ENCODE peak calls at places on chromosome 16, in ten cellular contexts. One of them, this sample, is unnamed.

GRCh38 chr16:65106792-65107191 is 15.1 kb downstream of the CDH11 start:
- DNase-seq in GM10248: no peak
- DNase-seq in activated B cell treated with CpG ODN at 0.5 μM for 24 hours: no peak
- DNase-seq in T-helper 1 cell: no peak
- DNase-seq in GM12865: no peak
- DNase-seq in sciatic nerve: no peak
- DNase-seq in DMS79: no peak
- DNase-seq in NCI-H82: no peak
- DNase-seq in Peyer's patch: no peak
- DNase-seq in NCI-H446: no peak
- DNase-seq in this sample: no peak

GRCh38 chr16:49473131-49473530 is 99.5 kb downstream of the C16orf78 start:
- DNase-seq in sciatic nerve: peak; percentile 26
- DNase-seq in GM12865: no peak
- DNase-seq in T-helper 1 cell: no peak
- DNase-seq in NCI-H446: no peak
- DNase-seq in Peyer's patch: peak; percentile 36
- DNase-seq in NCI-H82: peak; percentile 24
- DNase-seq in GM10248: no peak
- DNase-seq in activated B cell treated with CpG ODN at 0.5 μM for 24 hours: no peak
- DNase-seq in DMS79: no peak
- DNase-seq in this sample: no peak

GRCh38 chr16:3999479-3999868 is 116.8 kb downstream of the ADCY9 start:
- DNase-seq in DMS79: no peak
- DNase-seq in activated B cell treated with CpG ODN at 0.5 μM for 24 hours: no peak
- DNase-seq in sciatic nerve: no peak
- DNase-seq in NCI-H82: peak; percentile 80
- DNase-seq in GM12865: no peak
- DNase-seq in NCI-H446: peak; percentile 42
- DNase-seq in T-helper 1 cell: no peak
- DNase-seq in GM10248: no peak
- DNase-seq in Peyer's patch: no peak
- DNase-seq in this sample: no peak

GRCh38 chr16:1584926-1585487 is 26.9 kb downstream of the IFT140 start:
- DNase-seq in GM12865: no peak
- DNase-seq in GM10248: no peak
- DNase-seq in DMS79: no peak
- DNase-seq in sciatic nerve: no peak
- DNase-seq in NCI-H446: no peak
- DNase-seq in activated B cell treated with CpG ODN at 0.5 μM for 24 hours: no peak
- DNase-seq in NCI-H82: no peak
- DNase-seq in T-helper 1 cell: no peak
- DNase-seq in Peyer's patch: no peak
- DNase-seq in this sample: no peak

GRCh38 chr16:73228649-73229048 is 180.7 kb upstream of the ZFHX3 start:
- DNase-seq in T-helper 1 cell: no peak
- DNase-seq in NCI-H446: no peak
- DNase-seq in activated B cell treated with CpG ODN at 0.5 μM for 24 hours: no peak
- DNase-seq in DMS79: no peak
- DNase-seq in sciatic nerve: no peak
- DNase-seq in GM10248: no peak
- DNase-seq in NCI-H82: no peak
- DNase-seq in GM12865: no peak
- DNase-seq in Peyer's patch: no peak
- DNase-seq in this sample: no peak

GRCh38 chr16:2039286-2040030 is 8.2 kb downstream of the NTHL1 start:
- DNase-seq in sciatic nerve: no peak
- DNase-seq in activated B cell treated with CpG ODN at 0.5 μM for 24 hours: no peak
- DNase-seq in NCI-H82: no peak
- DNase-seq in GM12865: no peak
- DNase-seq in DMS79: no peak
- DNase-seq in Peyer's patch: peak; percentile 71
- DNase-seq in T-helper 1 cell: no peak
- DNase-seq in GM10248: no peak
- DNase-seq in NCI-H446: no peak
- DNase-seq in this sample: no peak

GRCh38 chr16:67445913-67446907 is 15.3 kb downstream of the HSD11B2 start:
- DNase-seq in DMS79: no peak
- DNase-seq in activated B cell treated with CpG ODN at 0.5 μM for 24 hours: no peak
- DNase-seq in GM12865: no peak
- DNase-seq in T-helper 1 cell: no peak
- DNase-seq in NCI-H446: no peak
- DNase-seq in Peyer's patch: peak; percentile 81
- DNase-seq in NCI-H82: no peak
- DNase-seq in sciatic nerve: no peak
- DNase-seq in GM10248: no peak
- DNase-seq in this sample: no peak

GRCh38 chr16:9072806-9073341 is 18.6 kb upstream of the HAPSTR1 start:
- DNase-seq in Peyer's patch: no peak
- DNase-seq in activated B cell treated with CpG ODN at 0.5 μM for 24 hours: no peak
- DNase-seq in GM12865: peak; percentile 77
- DNase-seq in sciatic nerve: no peak
- DNase-seq in DMS79: peak; percentile 21
- DNase-seq in NCI-H82: no peak
- DNase-seq in NCI-H446: no peak
- DNase-seq in GM10248: no peak
- DNase-seq in T-helper 1 cell: no peak
- DNase-seq in this sample: peak; percentile 84

GRCh38 chr16:69490707-69491324 is 66.4 kb downstream of the CYB5B start:
- DNase-seq in sciatic nerve: no peak
- DNase-seq in activated B cell treated with CpG ODN at 0.5 μM for 24 hours: no peak
- DNase-seq in NCI-H446: no peak
- DNase-seq in DMS79: peak; percentile 8
- DNase-seq in GM10248: no peak
- DNase-seq in T-helper 1 cell: no peak
- DNase-seq in NCI-H82: no peak
- DNase-seq in GM12865: no peak
- DNase-seq in Peyer's patch: no peak
- DNase-seq in this sample: no peak

GRCh38 chr16:57863434-57864160 is 61.3 kb upstream of the KIFC3 start:
- DNase-seq in activated B cell treated with CpG ODN at 0.5 μM for 24 hours: no peak
- DNase-seq in GM10248: no peak
- DNase-seq in T-helper 1 cell: no peak
- DNase-seq in NCI-H82: peak; percentile 65
- DNase-seq in sciatic nerve: peak; percentile 74
- DNase-seq in DMS79: peak; percentile 10
- DNase-seq in Peyer's patch: peak; percentile 56
- DNase-seq in NCI-H446: peak; percentile 32
- DNase-seq in GM12865: no peak
- DNase-seq in this sample: no peak

GRCh38 chr16:66408181-66409048 is 18.7 kb upstream of the BEAN1 start:
- DNase-seq in T-helper 1 cell: no peak
- DNase-seq in NCI-H446: no peak
- DNase-seq in GM12865: no peak
- DNase-seq in GM10248: no peak
- DNase-seq in DMS79: no peak
- DNase-seq in NCI-H82: no peak
- DNase-seq in sciatic nerve: no peak
- DNase-seq in activated B cell treated with CpG ODN at 0.5 μM for 24 hours: no peak
- DNase-seq in Peyer's patch: no peak
- DNase-seq in this sample: no peak

GRCh38 chr16:66494916-66495315 is 55.0 kb downstream of the TK2 start:
- DNase-seq in NCI-H82: no peak
- DNase-seq in T-helper 1 cell: no peak
- DNase-seq in NCI-H446: no peak
- DNase-seq in GM12865: no peak
- DNase-seq in GM10248: no peak
- DNase-seq in sciatic nerve: no peak
- DNase-seq in Peyer's patch: no peak
- DNase-seq in activated B cell treated with CpG ODN at 0.5 μM for 24 hours: no peak
- DNase-seq in DMS79: no peak
- DNase-seq in this sample: no peak

GRCh38 chr16:28607116-28607623 is 2.7 kb downstream of the SULT1A1 start:
- DNase-seq in T-helper 1 cell: no peak
- DNase-seq in activated B cell treated with CpG ODN at 0.5 μM for 24 hours: no peak
- DNase-seq in NCI-H446: no peak
- DNase-seq in NCI-H82: no peak
- DNase-seq in Peyer's patch: no peak
- DNase-seq in DMS79: no peak
- DNase-seq in sciatic nerve: no peak
- DNase-seq in GM12865: no peak
- DNase-seq in GM10248: no peak
- DNase-seq in this sample: no peak

GRCh38 chr16:70267516-70267915 is 15.8 kb upstream of the EXOSC6 start:
- DNase-seq in NCI-H82: peak; percentile 71
- DNase-seq in activated B cell treated with CpG ODN at 0.5 μM for 24 hours: no peak
- DNase-seq in sciatic nerve: peak; percentile 55
- DNase-seq in Peyer's patch: peak; percentile 63
- DNase-seq in GM10248: no peak
- DNase-seq in DMS79: no peak
- DNase-seq in NCI-H446: peak; percentile 24
- DNase-seq in GM12865: peak; percentile 46
- DNase-seq in T-helper 1 cell: no peak
- DNase-seq in this sample: peak; percentile 63

GRCh38 chr16:9159839-9160550 is 68.6 kb downstream of the HAPSTR1 start:
- DNase-seq in T-helper 1 cell: no peak
- DNase-seq in GM12865: peak; percentile 63
- DNase-seq in GM10248: peak; percentile 61
- DNase-seq in NCI-H82: peak; percentile 88
- DNase-seq in DMS79: peak; percentile 53
- DNase-seq in NCI-H446: peak; percentile 16
- DNase-seq in sciatic nerve: peak; percentile 68
- DNase-seq in Peyer's patch: peak; percentile 83
- DNase-seq in activated B cell treated with CpG ODN at 0.5 μM for 24 hours: no peak
- DNase-seq in this sample: peak; percentile 78

GRCh38 chr16:679808-680624 is at the start of gene STUB1:
- DNase-seq in DMS79: no peak
- DNase-seq in GM12865: peak; percentile 91
- DNase-seq in NCI-H82: peak; percentile 96
- DNase-seq in NCI-H446: peak; percentile 92
- DNase-seq in T-helper 1 cell: peak; percentile 86
- DNase-seq in Peyer's patch: peak; percentile 97
- DNase-seq in sciatic nerve: peak; percentile 95
- DNase-seq in GM10248: peak; percentile 88
- DNase-seq in activated B cell treated with CpG ODN at 0.5 μM for 24 hours: peak; percentile 88
- DNase-seq in this sample: peak; percentile 90

GRCh38 chr16:85444879-85445778 is 168.0 kb upstream of the GSE1 start:
- DNase-seq in NCI-H446: peak; percentile 93
- DNase-seq in DMS79: peak; percentile 84
- DNase-seq in Peyer's patch: no peak
- DNase-seq in activated B cell treated with CpG ODN at 0.5 μM for 24 hours: no peak
- DNase-seq in GM10248: no peak
- DNase-seq in T-helper 1 cell: no peak
- DNase-seq in GM12865: no peak
- DNase-seq in NCI-H82: peak; percentile 98
- DNase-seq in sciatic nerve: no peak
- DNase-seq in this sample: peak; percentile 85

GRCh38 chr16:79632289-79632688 is 31.8 kb upstream of the MAF start:
- DNase-seq in NCI-H446: no peak
- DNase-seq in GM12865: peak; percentile 2
- DNase-seq in sciatic nerve: no peak
- DNase-seq in T-helper 1 cell: no peak
- DNase-seq in DMS79: no peak
- DNase-seq in NCI-H82: no peak
- DNase-seq in GM10248: no peak
- DNase-seq in Peyer's patch: no peak
- DNase-seq in activated B cell treated with CpG ODN at 0.5 μM for 24 hours: no peak
- DNase-seq in this sample: no peak

GRCh38 chr16:28192811-28193529 is 18.8 kb downstream of the XPO6 start:
- DNase-seq in T-helper 1 cell: peak; percentile 70
- DNase-seq in sciatic nerve: no peak
- DNase-seq in GM10248: peak; percentile 74
- DNase-seq in DMS79: no peak
- DNase-seq in activated B cell treated with CpG ODN at 0.5 μM for 24 hours: peak; percentile 51
- DNase-seq in NCI-H82: no peak
- DNase-seq in Peyer's patch: no peak
- DNase-seq in GM12865: peak; percentile 85
- DNase-seq in NCI-H446: no peak
- DNase-seq in this sample: peak; percentile 73

GRCh38 chr16:19252904-19253303 is 32.6 kb upstream of the CLEC19A start:
- DNase-seq in activated B cell treated with CpG ODN at 0.5 μM for 24 hours: no peak
- DNase-seq in GM12865: no peak
- DNase-seq in sciatic nerve: no peak
- DNase-seq in T-helper 1 cell: no peak
- DNase-seq in GM10248: no peak
- DNase-seq in NCI-H82: no peak
- DNase-seq in NCI-H446: no peak
- DNase-seq in Peyer's patch: no peak
- DNase-seq in DMS79: no peak
- DNase-seq in this sample: peak; percentile 8

GRCh38 chr16:54484700-54485099 is 198.1 kb upstream of the IRX3 start:
- DNase-seq in sciatic nerve: no peak
- DNase-seq in GM10248: no peak
- DNase-seq in NCI-H446: no peak
- DNase-seq in activated B cell treated with CpG ODN at 0.5 μM for 24 hours: no peak
- DNase-seq in DMS79: no peak
- DNase-seq in GM12865: no peak
- DNase-seq in Peyer's patch: no peak
- DNase-seq in T-helper 1 cell: no peak
- DNase-seq in NCI-H82: no peak
- DNase-seq in this sample: no peak

GRCh38 chr16:56282455-56282854 is 91.2 kb downstream of the GNAO1 start:
- DNase-seq in GM12865: no peak
- DNase-seq in activated B cell treated with CpG ODN at 0.5 μM for 24 hours: no peak
- DNase-seq in DMS79: no peak
- DNase-seq in NCI-H82: no peak
- DNase-seq in T-helper 1 cell: no peak
- DNase-seq in sciatic nerve: no peak
- DNase-seq in GM10248: no peak
- DNase-seq in Peyer's patch: no peak
- DNase-seq in NCI-H446: no peak
- DNase-seq in this sample: peak; percentile 9

GRCh38 chr16:83068686-83069085 is 441.9 kb downstream of the CDH13 start:
- DNase-seq in GM12865: no peak
- DNase-seq in T-helper 1 cell: no peak
- DNase-seq in GM10248: no peak
- DNase-seq in NCI-H82: no peak
- DNase-seq in sciatic nerve: no peak
- DNase-seq in activated B cell treated with CpG ODN at 0.5 μM for 24 hours: no peak
- DNase-seq in NCI-H446: no peak
- DNase-seq in Peyer's patch: no peak
- DNase-seq in DMS79: no peak
- DNase-seq in this sample: no peak

GRCh38 chr16:80346160-80346632 is 194.6 kb upstream of the DYNLRB2 start:
- DNase-seq in Peyer's patch: no peak
- DNase-seq in GM10248: no peak
- DNase-seq in T-helper 1 cell: no peak
- DNase-seq in sciatic nerve: no peak
- DNase-seq in activated B cell treated with CpG ODN at 0.5 μM for 24 hours: no peak
- DNase-seq in NCI-H446: no peak
- DNase-seq in NCI-H82: no peak
- DNase-seq in DMS79: no peak
- DNase-seq in GM12865: peak; percentile 73
- DNase-seq in this sample: no peak

This sample was measured in NAMALWA.